ENCODE peak calls at places on chromosome 4, in five cellular contexts. V, N, X, C and D are unnamed samples.

GRCh38 chr4:11603594-11604194 is 175.0 kb upstream of the HS3ST1 start:
- DNase-seq in V (no peak), C (no peak), X (no peak), N (no peak), D (no peak)

GRCh38 chr4:179666226-179666625 is 2224.0 kb upstream of the AGA start:
- DNase-seq in N (no peak), X (no peak), C (no peak), V (no peak), D (no peak)

GRCh38 chr4:98657531-98658286 is 702 bp downstream of the TSPAN5 start:
- DNase-seq in N (peak; percentile 83), V (no peak), C (peak; percentile 57), X (no peak), D (no peak)

GRCh38 chr4:188423039-188423438 is 283.8 kb downstream of the TRIML1 start:
- DNase-seq in X (no peak), C (no peak), V (no peak), N (no peak), D (no peak)

GRCh38 chr4:90357117-90357710 is 230.0 kb downstream of the CCSER1 start:
- DNase-seq in C (peak; percentile 2), N (no peak), V (peak; percentile 1), X (no peak), D (no peak)

GRCh38 chr4:106160560-106160959 is 155.4 kb downstream of the TBCK start:
- DNase-seq in N (no peak), V (no peak), X (no peak), C (no peak), D (no peak)

GRCh38 chr4:98469776-98470175 is 188.6 kb downstream of the TSPAN5 start:
- DNase-seq in X (no peak), C (no peak), N (no peak), V (no peak), D (no peak)

GRCh38 chr4:26206339-26206738 is 114.5 kb upstream of the RBPJ start:
- DNase-seq in C (no peak), X (no peak), V (peak; percentile 61), N (no peak), D (no peak)

GRCh38 chr4:19026281-19026680 is 1004.7 kb upstream of the LCORL start:
- DNase-seq in V (no peak), C (no peak), N (peak; percentile 26), X (no peak), D (no peak)

GRCh38 chr4:39308576-39308975 is 57.6 kb downstream of the RFC1 start:
- DNase-seq in C (peak; percentile 8), X (no peak), V (no peak), N (no peak), D (no peak)

GRCh38 chr4:5198586-5198985 is 147.3 kb downstream of the STK32B start:
- DNase-seq in C (no peak), X (no peak), N (no peak), V (no peak), D (no peak)

GRCh38 chr4:6594826-6595355 is 19.9 kb downstream of the MAN2B2 start:
- DNase-seq in N (no peak), V (no peak), X (no peak), C (no peak), D (no peak)

GRCh38 chr4:8672486-8672885 is 79.9 kb downstream of the CPZ start:
- DNase-seq in N (no peak), X (no peak), V (no peak), C (no peak), D (no peak)

GRCh38 chr4:96164814-96165351 is 325.0 kb downstream of the PDHA2 start:
- DNase-seq in X (no peak), C (no peak), V (peak; percentile 55), N (no peak), D (no peak)

GRCh38 chr4:88792821-88793220 is 95.2 kb upstream of the NAP1L5 start:
- DNase-seq in X (no peak), C (no peak), V (no peak), N (no peak), D (no peak)

GRCh38 chr4:146442801-146443200 is 78.9 kb downstream of the SLC10A7 start:
- DNase-seq in V (peak; percentile 21), N (no peak), C (no peak), X (no peak), D (no peak)

GRCh38 chr4:184287697-184288255 is 70.1 kb upstream of the ENPP6 start:
- DNase-seq in X (no peak), N (no peak), C (no peak), V (peak; percentile 23), D (peak; percentile 24)

GRCh38 chr4:2080429-2081300 is 21.5 kb downstream of the NAT8L start:
- DNase-seq in V (no peak), C (no peak), N (no peak), X (no peak), D (no peak)

GRCh38 chr4:42671431-42672194 is 14.7 kb upstream of the ATP8A1 start:
- DNase-seq in C (no peak), V (no peak), N (no peak), X (no peak), D (no peak)

GRCh38 chr4:118327554-118328241 is 25.1 kb downstream of the PRSS12 start:
- DNase-seq in C (no peak), X (no peak), N (no peak), V (peak; percentile 84), D (no peak)

GRCh38 chr4:113584407-113585150 is 177.0 kb downstream of the CAMK2D start:
- DNase-seq in V (peak; percentile 42), X (no peak), N (no peak), C (no peak), D (no peak)

GRCh38 chr4:109921384-109921808 is 8.7 kb downstream of the EGF start:
- DNase-seq in C (no peak), N (no peak), V (peak; percentile 93), X (no peak), D (no peak)

GRCh38 chr4:110268352-110268751 is 69.9 kb upstream of the ELOVL6 start:
- DNase-seq in C (no peak), X (no peak), V (no peak), N (no peak), D (no peak)

GRCh38 chr4:8202526-8203375 is 3.7 kb downstream of the SH3TC1 start:
- DNase-seq in N (no peak), C (no peak), V (no peak), X (no peak), D (no peak)

GRCh38 chr4:152525878-152526277 is 10.0 kb downstream of the FBXW7 start:
- DNase-seq in X (no peak), N (no peak), C (no peak), V (no peak), D (no peak)

GRCh38 chr4:87118421-87118820 is 102.0 kb downstream of the KLHL8 start:
- DNase-seq in X (no peak), V (no peak), N (no peak), C (no peak), D (no peak)

GRCh38 chr4:99652596-99653436 is 4.8 kb downstream of the C4orf54 start:
- DNase-seq in V (no peak), C (no peak), N (no peak), X (peak; percentile 6), D (no peak)

GRCh38 chr4:82522472-82522871 is 39.3 kb downstream of the TMEM150C start:
- DNase-seq in V (no peak), C (no peak), N (no peak), X (no peak), D (no peak)

GRCh38 chr4:72084587-72085011 is 52.8 kb downstream of the NPFFR2 start:
- DNase-seq in C (peak; percentile 3), N (no peak), V (no peak), X (no peak), D (no peak)

GRCh38 chr4:3123201-3123671 is 48.8 kb downstream of the HTT start:
- DNase-seq in X (no peak), V (no peak), C (no peak), N (no peak), D (no peak)

GRCh38 chr4:41213563-41214157 is 682 bp downstream of the APBB2 start:
- DNase-seq in N (peak; percentile 48), C (no peak), V (no peak), X (no peak), D (no peak)

GRCh38 chr4:153710681-153711080 is 26.6 kb downstream of the TLR2 start:
- DNase-seq in N (no peak), C (no peak), V (no peak), X (no peak), D (no peak)

GRCh38 chr4:2932561-2932950 is 30.6 kb downstream of the NOP14 start:
- DNase-seq in V (no peak), X (no peak), N (no peak), C (no peak), D (no peak)

GRCh38 chr4:7043521-7044414 is 596 bp downstream of the TADA2B start:
- DNase-seq in C (no peak), X (peak; percentile 43), N (peak; percentile 43), V (no peak), D (no peak)

GRCh38 chr4:114281561-114281960 is 302.1 kb upstream of the ARSJ start:
- DNase-seq in V (peak; percentile 57), N (no peak), X (no peak), C (no peak), D (no peak)